ENCODE peak calls at places on chromosomes 7 and 10, in seven cellular contexts. One of them, this sample, is unnamed.

GRCh38 chr10:91349381-91349780 is 60.8 kb upstream of the HECTD2 start:
- DNase-seq in heart right ventricle: no peak
- DNase-seq in COR-L47: no peak
- DNase-seq in HTR-8/SVneo: peak; percentile 21
- DNase-seq in amniotic stem cell: peak; percentile 60
- DNase-seq in fibroblast of mammary gland: peak; percentile 95
- DNase-seq in EL: peak; percentile 95
- DNase-seq in this sample: no peak

GRCh38 chr10:77164616-77165311 is 472.8 kb downstream of the KCNMA1 start:
- DNase-seq in heart right ventricle: no peak
- DNase-seq in fibroblast of mammary gland: peak; percentile 67
- DNase-seq in HTR-8/SVneo: no peak
- DNase-seq in EL: peak; percentile 74
- DNase-seq in COR-L47: no peak
- DNase-seq in amniotic stem cell: peak; percentile 22
- DNase-seq in this sample: no peak

GRCh38 chr7:112176693-112177415 is 29.3 kb downstream of the DOCK4 start:
- DNase-seq in fibroblast of mammary gland: no peak
- DNase-seq in COR-L47: no peak
- DNase-seq in HTR-8/SVneo: no peak
- DNase-seq in heart right ventricle: no peak
- DNase-seq in EL: no peak
- DNase-seq in amniotic stem cell: no peak
- DNase-seq in this sample: no peak

GRCh38 chr10:103916254-103916653 is 1.7 kb downstream of the STN1 start:
- DNase-seq in heart right ventricle: no peak
- DNase-seq in fibroblast of mammary gland: peak; percentile 28
- DNase-seq in EL: no peak
- DNase-seq in COR-L47: no peak
- DNase-seq in amniotic stem cell: no peak
- DNase-seq in HTR-8/SVneo: no peak
- DNase-seq in this sample: no peak

GRCh38 chr7:149354119-149354518 is 92.1 kb downstream of the ZNF783 start:
- DNase-seq in amniotic stem cell: no peak
- DNase-seq in EL: no peak
- DNase-seq in fibroblast of mammary gland: no peak
- DNase-seq in heart right ventricle: no peak
- DNase-seq in HTR-8/SVneo: no peak
- DNase-seq in COR-L47: no peak
- DNase-seq in this sample: no peak

GRCh38 chr7:139094030-139094429 is 15.5 kb downstream of the ZC3HAV1 start:
- DNase-seq in amniotic stem cell: no peak
- DNase-seq in heart right ventricle: no peak
- DNase-seq in COR-L47: no peak
- DNase-seq in HTR-8/SVneo: no peak
- DNase-seq in EL: no peak
- DNase-seq in fibroblast of mammary gland: no peak
- DNase-seq in this sample: no peak

GRCh38 chr10:48194830-48195229 is 79.7 kb downstream of the FRMPD2 start:
- DNase-seq in HTR-8/SVneo: peak; percentile 10
- DNase-seq in heart right ventricle: no peak
- DNase-seq in amniotic stem cell: no peak
- DNase-seq in EL: no peak
- DNase-seq in fibroblast of mammary gland: no peak
- DNase-seq in COR-L47: no peak
- DNase-seq in this sample: no peak

GRCh38 chr7:106329971-106330733 is 45.4 kb upstream of the NAMPT start:
- DNase-seq in HTR-8/SVneo: no peak
- DNase-seq in heart right ventricle: no peak
- DNase-seq in amniotic stem cell: peak; percentile 33
- DNase-seq in COR-L47: no peak
- DNase-seq in EL: peak; percentile 74
- DNase-seq in fibroblast of mammary gland: peak; percentile 69
- DNase-seq in this sample: no peak

GRCh38 chr7:39651262-39651661 is 27.9 kb downstream of the RALA start:
- DNase-seq in EL: peak; percentile 66
- DNase-seq in HTR-8/SVneo: peak; percentile 14
- DNase-seq in COR-L47: no peak
- DNase-seq in amniotic stem cell: no peak
- DNase-seq in fibroblast of mammary gland: peak; percentile 57
- DNase-seq in heart right ventricle: no peak
- DNase-seq in this sample: no peak

GRCh38 chr7:124791426-124791825 is 25.8 kb upstream of the GPR37 start:
- DNase-seq in EL: no peak
- DNase-seq in COR-L47: no peak
- DNase-seq in amniotic stem cell: no peak
- DNase-seq in fibroblast of mammary gland: no peak
- DNase-seq in HTR-8/SVneo: no peak
- DNase-seq in heart right ventricle: no peak
- DNase-seq in this sample: no peak

GRCh38 chr7:2732959-2733584 is 45.1 kb downstream of the AMZ1 start:
- DNase-seq in heart right ventricle: peak; percentile 67
- DNase-seq in EL: peak; percentile 41
- DNase-seq in COR-L47: no peak
- DNase-seq in amniotic stem cell: no peak
- DNase-seq in fibroblast of mammary gland: peak; percentile 84
- DNase-seq in HTR-8/SVneo: no peak
- DNase-seq in this sample: peak; percentile 45

GRCh38 chr7:47045592-47045991 is 536.3 kb downstream of the TNS3 start:
- DNase-seq in heart right ventricle: no peak
- DNase-seq in HTR-8/SVneo: no peak
- DNase-seq in fibroblast of mammary gland: peak; percentile 43
- DNase-seq in EL: peak; percentile 4
- DNase-seq in COR-L47: no peak
- DNase-seq in amniotic stem cell: no peak
- DNase-seq in this sample: no peak

GRCh38 chr10:98361636-98362035 is 53.3 kb downstream of the PYROXD2 start:
- DNase-seq in EL: no peak
- DNase-seq in COR-L47: no peak
- DNase-seq in heart right ventricle: no peak
- DNase-seq in HTR-8/SVneo: no peak
- DNase-seq in amniotic stem cell: no peak
- DNase-seq in fibroblast of mammary gland: no peak
- DNase-seq in this sample: no peak

GRCh38 chr10:83603708-83604107 is 535.6 kb upstream of the GHITM start:
- DNase-seq in EL: no peak
- DNase-seq in amniotic stem cell: no peak
- DNase-seq in fibroblast of mammary gland: no peak
- DNase-seq in HTR-8/SVneo: no peak
- DNase-seq in heart right ventricle: no peak
- DNase-seq in COR-L47: no peak
- DNase-seq in this sample: no peak

GRCh38 chr7:19397917-19398316 is 252.7 kb upstream of the FERD3L start:
- DNase-seq in COR-L47: no peak
- DNase-seq in amniotic stem cell: no peak
- DNase-seq in EL: peak; percentile 61
- DNase-seq in fibroblast of mammary gland: peak; percentile 29
- DNase-seq in heart right ventricle: no peak
- DNase-seq in HTR-8/SVneo: no peak
- DNase-seq in this sample: no peak

GRCh38 chr7:110105840-110106239 is 985.1 kb upstream of the LRRN3 start:
- DNase-seq in EL: no peak
- DNase-seq in fibroblast of mammary gland: no peak
- DNase-seq in amniotic stem cell: no peak
- DNase-seq in HTR-8/SVneo: no peak
- DNase-seq in heart right ventricle: no peak
- DNase-seq in COR-L47: no peak
- DNase-seq in this sample: no peak

GRCh38 chr10:70588255-70588654 is 14.3 kb downstream of the PRF1 start:
- DNase-seq in HTR-8/SVneo: no peak
- DNase-seq in COR-L47: no peak
- DNase-seq in fibroblast of mammary gland: no peak
- DNase-seq in heart right ventricle: no peak
- DNase-seq in EL: no peak
- DNase-seq in amniotic stem cell: no peak
- DNase-seq in this sample: peak; percentile 10

GRCh38 chr10:35126062-35126529 is 550 bp upstream of the CREM start:
- DNase-seq in amniotic stem cell: no peak
- DNase-seq in EL: no peak
- DNase-seq in fibroblast of mammary gland: no peak
- DNase-seq in COR-L47: no peak
- DNase-seq in heart right ventricle: no peak
- DNase-seq in HTR-8/SVneo: no peak
- DNase-seq in this sample: no peak

GRCh38 chr7:47636111-47636692 is 54.3 kb upstream of the TNS3 start:
- DNase-seq in heart right ventricle: no peak
- DNase-seq in amniotic stem cell: no peak
- DNase-seq in COR-L47: no peak
- DNase-seq in EL: no peak
- DNase-seq in HTR-8/SVneo: no peak
- DNase-seq in fibroblast of mammary gland: no peak
- DNase-seq in this sample: no peak

GRCh38 chr10:69730251-69731156 is 71.2 kb upstream of the COL13A1 start:
- DNase-seq in amniotic stem cell: no peak
- DNase-seq in COR-L47: no peak
- DNase-seq in heart right ventricle: peak; percentile 71
- DNase-seq in EL: no peak
- DNase-seq in HTR-8/SVneo: no peak
- DNase-seq in fibroblast of mammary gland: peak; percentile 8
- DNase-seq in this sample: no peak

GRCh38 chr10:71840177-71840711 is 10.8 kb downstream of the PSAP start:
- DNase-seq in fibroblast of mammary gland: peak; percentile 85
- DNase-seq in heart right ventricle: peak; percentile 58
- DNase-seq in EL: peak; percentile 98
- DNase-seq in amniotic stem cell: peak; percentile 91
- DNase-seq in HTR-8/SVneo: peak; percentile 92
- DNase-seq in COR-L47: peak; percentile 60
- DNase-seq in this sample: no peak

GRCh38 chr7:129150199-129150996 is 5.9 kb downstream of the TSPAN33 start:
- DNase-seq in HTR-8/SVneo: no peak
- DNase-seq in EL: no peak
- DNase-seq in COR-L47: no peak
- DNase-seq in heart right ventricle: no peak
- DNase-seq in amniotic stem cell: no peak
- DNase-seq in fibroblast of mammary gland: no peak
- DNase-seq in this sample: no peak

GRCh38 chr10:60137292-60137992 is 231.1 kb upstream of the CCDC6 start:
- DNase-seq in COR-L47: no peak
- DNase-seq in fibroblast of mammary gland: no peak
- DNase-seq in heart right ventricle: no peak
- DNase-seq in EL: no peak
- DNase-seq in HTR-8/SVneo: no peak
- DNase-seq in amniotic stem cell: no peak
- DNase-seq in this sample: no peak

GRCh38 chr7:27640914-27641570 is 21.6 kb downstream of the HIBADH start:
- DNase-seq in fibroblast of mammary gland: peak; percentile 60
- DNase-seq in amniotic stem cell: peak; percentile 18
- DNase-seq in heart right ventricle: no peak
- DNase-seq in COR-L47: no peak
- DNase-seq in EL: peak; percentile 92
- DNase-seq in HTR-8/SVneo: peak; percentile 62
- DNase-seq in this sample: no peak

GRCh38 chr10:128016423-128017060 is 109.6 kb downstream of the PTPRE start:
- DNase-seq in HTR-8/SVneo: no peak
- DNase-seq in heart right ventricle: no peak
- DNase-seq in fibroblast of mammary gland: no peak
- DNase-seq in amniotic stem cell: no peak
- DNase-seq in COR-L47: no peak
- DNase-seq in EL: no peak
- DNase-seq in this sample: no peak

GRCh38 chr7:29120955-29121354 is 25.4 kb downstream of the CPVL start:
- DNase-seq in fibroblast of mammary gland: no peak
- DNase-seq in heart right ventricle: no peak
- DNase-seq in COR-L47: no peak
- DNase-seq in EL: no peak
- DNase-seq in amniotic stem cell: no peak
- DNase-seq in HTR-8/SVneo: no peak
- DNase-seq in this sample: no peak

GRCh38 chr7:89771003-89771636 is 383.1 kb upstream of the STEAP1 start:
- DNase-seq in COR-L47: no peak
- DNase-seq in amniotic stem cell: no peak
- DNase-seq in HTR-8/SVneo: no peak
- DNase-seq in fibroblast of mammary gland: no peak
- DNase-seq in EL: no peak
- DNase-seq in heart right ventricle: no peak
- DNase-seq in this sample: no peak

GRCh38 chr10:70424320-70424719 is 17.2 kb downstream of the NODAL start:
- DNase-seq in HTR-8/SVneo: no peak
- DNase-seq in heart right ventricle: no peak
- DNase-seq in COR-L47: no peak
- DNase-seq in amniotic stem cell: no peak
- DNase-seq in fibroblast of mammary gland: no peak
- DNase-seq in EL: no peak
- DNase-seq in this sample: no peak

GRCh38 chr10:45239642-45240041 is 75.8 kb downstream of the OR13A1 start:
- DNase-seq in HTR-8/SVneo: no peak
- DNase-seq in amniotic stem cell: no peak
- DNase-seq in EL: peak; percentile 41
- DNase-seq in fibroblast of mammary gland: no peak
- DNase-seq in COR-L47: no peak
- DNase-seq in heart right ventricle: no peak
- DNase-seq in this sample: no peak

GRCh38 chr10:1123198-1123597 is 67.0 kb downstream of the WDR37 start:
- DNase-seq in HTR-8/SVneo: no peak
- DNase-seq in heart right ventricle: no peak
- DNase-seq in amniotic stem cell: no peak
- DNase-seq in fibroblast of mammary gland: no peak
- DNase-seq in COR-L47: no peak
- DNase-seq in EL: no peak
- DNase-seq in this sample: peak; percentile 3

This sample was measured in right lobe of liver.